ENCODE peak calls at places on chromosome 5, in nine cellular contexts. B, L, S, O, K, Q, J, I and P are unnamed samples.

GRCh38 chr5:118701796-118702195 is 286.6 kb downstream of the DTWD2 start:
- DNase-seq in B (no peak), L (no peak), S (no peak), O (no peak), K (no peak), Q (no peak), J (no peak), I (no peak), P (no peak)

GRCh38 chr5:127447822-127448221 is 69.6 kb upstream of the PRRC1 start:
- DNase-seq in B (no peak), L (no peak), S (no peak), O (no peak), K (no peak), Q (peak; percentile 74), J (peak; percentile 34), I (no peak), P (no peak)

GRCh38 chr5:9543266-9543925 is 2.5 kb downstream of the SEMA5A start:
- DNase-seq in B (no peak), L (no peak), S (no peak), O (no peak), K (no peak), Q (peak; percentile 36), J (no peak), I (no peak), P (no peak)

GRCh38 chr5:124764992-124765611 is 18.7 kb upstream of the ZNF608 start:
- DNase-seq in B (no peak), L (no peak), S (no peak), O (no peak), K (no peak), Q (no peak), J (no peak), I (no peak), P (no peak)

GRCh38 chr5:121533814-121534213 is 317.9 kb upstream of the FTMT start:
- DNase-seq in B (no peak), L (no peak), S (no peak), O (no peak), K (no peak), Q (no peak), J (no peak), I (no peak), P (no peak)

GRCh38 chr5:10331341-10331796 is 22.1 kb upstream of the MARCHF6 start:
- DNase-seq in B (no peak), L (no peak), S (no peak), O (peak; percentile 56), K (peak; percentile 83), Q (peak; percentile 82), J (peak; percentile 82), I (no peak), P (no peak)

GRCh38 chr5:55816342-55816741 is 34.8 kb upstream of the IL31RA start:
- DNase-seq in B (no peak), L (peak; percentile 10), S (no peak), O (peak; percentile 38), K (no peak), Q (peak; percentile 97), J (peak; percentile 85), I (no peak), P (no peak)

GRCh38 chr5:123868267-123868666 is 356.3 kb downstream of the CSNK1G3 start:
- DNase-seq in B (no peak), L (no peak), S (no peak), O (no peak), K (no peak), Q (no peak), J (no peak), I (no peak), P (no peak)

GRCh38 chr5:93909356-93909755 is 168.0 kb upstream of the POU5F2 start:
- DNase-seq in B (no peak), L (no peak), S (no peak), O (peak; percentile 19), K (no peak), Q (no peak), J (peak; percentile 38), I (peak; percentile 13), P (peak; percentile 10)

GRCh38 chr5:80125962-80126480 is 90.9 kb downstream of the THBS4 start:
- DNase-seq in B (no peak), L (peak; percentile 65), S (no peak), O (no peak), K (no peak), Q (peak; percentile 48), J (peak; percentile 45), I (no peak), P (peak; percentile 37)

GRCh38 chr5:62584395-62584794 is 5.8 kb downstream of the LRRC70 start:
- DNase-seq in B (no peak), L (no peak), S (no peak), O (no peak), K (no peak), Q (no peak), J (no peak), I (no peak), P (no peak)

GRCh38 chr5:170554566-170555267 is 50.9 kb downstream of the KCNIP1 start:
- DNase-seq in B (no peak), L (no peak), S (no peak), O (no peak), K (peak; percentile 53), Q (peak; percentile 72), J (peak; percentile 61), I (no peak), P (no peak)

GRCh38 chr5:6822068-6822467 is 108.8 kb downstream of the TENT4A start:
- DNase-seq in B (no peak), L (no peak), S (no peak), O (no peak), K (no peak), Q (no peak), J (no peak), I (no peak), P (no peak)

GRCh38 chr5:6823996-6824395 is 110.8 kb downstream of the TENT4A start:
- DNase-seq in B (no peak), L (no peak), S (no peak), O (no peak), K (no peak), Q (no peak), J (no peak), I (no peak), P (no peak)

GRCh38 chr5:6825678-6826244 is 112.5 kb downstream of the TENT4A start:
- DNase-seq in B (no peak), L (no peak), S (no peak), O (no peak), K (no peak), Q (no peak), J (no peak), I (no peak), P (no peak)

GRCh38 chr5:6820851-6821479 is 107.7 kb downstream of the TENT4A start:
- DNase-seq in B (no peak), L (no peak), S (peak; percentile 81), O (peak; percentile 60), K (no peak), Q (no peak), J (peak; percentile 16), I (peak; percentile 69), P (peak; percentile 71)

DNA sequence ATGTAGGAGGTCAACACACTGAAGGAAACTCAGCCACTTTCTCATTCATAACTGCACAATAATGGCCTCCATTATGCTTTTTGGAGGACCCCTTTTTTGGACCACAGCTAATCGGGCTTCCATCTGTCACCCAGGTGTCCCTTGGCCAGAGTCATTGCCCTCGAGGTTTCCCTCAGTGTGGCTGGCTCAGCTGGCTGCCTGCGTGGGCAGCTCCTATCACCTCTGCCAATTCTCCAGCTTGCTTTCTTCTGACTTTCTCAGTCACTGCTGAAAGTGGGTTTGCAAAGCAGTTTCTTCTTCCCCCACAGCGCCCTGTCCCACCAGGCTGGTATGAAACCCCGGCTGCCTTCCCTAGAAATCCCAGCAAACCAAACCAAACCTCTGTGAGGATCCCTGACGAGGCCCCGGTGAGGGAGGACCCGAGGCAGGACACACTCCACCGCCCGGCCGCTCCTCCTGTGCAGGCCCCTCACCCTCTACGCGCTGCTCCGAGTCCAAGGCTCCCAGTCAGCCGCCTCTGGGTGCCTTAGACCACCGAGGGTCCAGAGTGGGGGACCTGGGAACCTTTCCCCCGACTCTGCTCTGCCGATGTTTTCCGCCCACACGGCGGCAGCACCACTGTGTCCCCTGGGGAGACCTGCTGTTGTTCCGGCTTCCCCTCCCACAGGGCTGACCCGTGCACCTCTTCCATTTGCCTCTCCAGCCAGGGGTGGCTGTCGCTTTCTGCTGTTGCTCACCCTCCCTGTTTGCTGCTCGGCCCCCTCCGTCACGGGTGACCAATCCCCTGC is 109.5 kb downstream of the TENT4A start:
- DNase-seq in B (no peak), L (no peak), S (peak; percentile 27), O (no peak), K (no peak), Q (no peak), J (no peak), I (peak; percentile 41), P (no peak)
- TF ChIP-seq CTCF in B (no peak), L (peak; percentile 11), S (no peak), O (no peak), K (no peak), Q (no peak), J (no peak), I (no peak), P (no peak)

DNA sequence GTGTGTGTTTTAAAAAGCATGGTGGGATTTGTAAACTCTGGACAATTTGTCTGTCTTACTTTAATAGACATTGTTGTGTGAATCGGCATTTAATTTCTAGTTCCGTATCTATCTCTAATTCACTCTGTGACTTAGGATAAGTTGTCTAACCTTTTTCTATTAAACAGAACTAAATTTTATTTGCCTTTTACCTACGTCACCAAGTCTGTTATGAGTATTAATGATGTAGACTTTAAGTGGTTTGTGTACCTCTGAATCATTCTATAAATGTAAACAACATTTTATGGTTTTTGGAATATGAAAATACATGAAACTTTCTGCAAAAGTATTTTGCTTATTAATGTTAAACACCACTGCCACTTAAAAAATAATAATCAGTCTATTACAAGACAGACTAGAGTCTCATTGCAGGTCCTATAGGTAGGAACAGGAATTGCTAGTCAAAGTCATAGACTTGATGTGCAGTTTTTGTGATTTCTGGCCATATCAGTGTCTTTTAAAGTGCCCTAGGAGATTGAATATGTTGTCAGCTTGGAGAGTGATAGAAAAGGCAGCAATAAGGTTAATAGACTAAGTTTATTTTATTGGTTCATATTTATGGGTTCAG is 5.6 kb downstream of the RBM27 start:
- DNase-seq in B (no peak), L (no peak), S (no peak), O (no peak), K (no peak), Q (peak; percentile 6), J (no peak), I (no peak), P (no peak)
- TF ChIP-seq CTCF in B (peak; percentile 28), L (peak; percentile 33), S (peak; percentile 23), O (no peak), K (no peak), Q (no peak), J (peak; percentile 15), I (peak; percentile 16), P (peak; percentile 39)

DNA sequence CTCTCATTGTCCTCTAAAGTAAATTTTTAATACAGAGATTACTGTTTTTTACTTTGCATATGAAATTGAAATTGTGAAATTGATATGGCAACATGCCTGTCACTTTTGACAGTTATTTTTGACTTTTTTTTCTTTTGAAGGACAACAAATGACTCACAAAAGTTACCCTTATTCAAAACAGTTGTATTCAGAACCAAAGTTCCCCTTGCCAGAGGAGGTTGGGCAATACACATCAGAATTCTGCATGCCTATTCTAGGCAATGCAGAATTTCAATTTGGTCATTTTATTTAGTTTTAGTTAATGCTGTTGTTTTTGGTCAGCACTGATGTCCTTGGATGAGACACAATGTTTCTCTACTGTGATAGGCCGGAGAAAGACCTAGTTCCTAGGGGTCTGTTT is 299.1 kb upstream of the PRR16 start:
- DNase-seq in B (no peak), L (no peak), S (no peak), O (no peak), K (no peak), Q (no peak), J (no peak), I (no peak), P (no peak)
- TF ChIP-seq CTCF in B (no peak), L (no peak), S (no peak), O (no peak), K (no peak), Q (no peak), J (no peak), I (no peak), P (no peak)

GRCh38 chr5:41410737-41411136 is 99.7 kb downstream of the PLCXD3 start:
- DNase-seq in B (no peak), L (no peak), S (no peak), O (peak; percentile 50), K (no peak), Q (no peak), J (no peak), I (no peak), P (no peak)
- TF ChIP-seq CTCF in B (no peak), L (no peak), S (no peak), O (peak; percentile 16), K (no peak), Q (no peak), J (no peak), I (no peak), P (no peak)